ENCODE peak calls at places on chromosomes 16 and 17, in seven cellular contexts. U is cortex of kidney; L is GM13977; Q is EH; F is GM23338; X is stimulated activated CD4-positive, alpha-beta T cell treated with anti-CD3 and anti-CD28 coated beads, Interleukin-15, amount 100 ng/mL, for 1 hour; O is activated CD4-positive, alpha-beta T cell treated with anti-CD3 and anti-CD28 coated beads for 4 hours. I is an unnamed sample.

GRCh38 chr16:64092284-64092683 is 1029.6 kb downstream of the CDH11 start:
- DNase-seq in U (no peak), L (no peak), Q (peak), F (peak), X (no peak), O (no peak), I (no peak)

GRCh38 chr16:71807905-71808592 is 585 bp downstream of the AP1G1 start:
- DNase-seq in U (no peak), L (peak), Q (peak), F (peak), X (peak), O (peak), I (no peak)

GRCh38 chr17:49020609-49021008 is 23.4 kb downstream of the IGF2BP1 start:
- DNase-seq in U (no peak), L (no peak), Q (no peak), F (no peak), X (no peak), O (no peak), I (no peak)

GRCh38 chr17:38751803-38752118 is 780 bp upstream of the PSMB3 start:
- DNase-seq in U (no peak), L (no peak), Q (peak), F (peak), X (peak), O (peak), I (peak)

GRCh38 chr17:60391419-60392041 is 403 bp downstream of the USP32 start:
- DNase-seq in U (no peak), L (no peak), Q (no peak), F (peak), X (no peak), O (no peak), I (no peak)

GRCh38 chr16:48180868-48181480 is 25.2 kb upstream of the ABCC12 start:
- DNase-seq in U (no peak), L (no peak), Q (no peak), F (no peak), X (no peak), O (no peak), I (no peak)

GRCh38 chr17:6303664-6304063 is 131.3 kb downstream of the AIPL1 start:
- DNase-seq in U (no peak), L (peak), Q (peak), F (peak), X (no peak), O (no peak), I (no peak)

GRCh38 chr17:30302241-30302640 is 10.5 kb upstream of the BLMH start:
- DNase-seq in U (no peak), L (no peak), Q (no peak), F (no peak), X (no peak), O (no peak), I (no peak)

GRCh38 chr17:10657866-10658265 is 757 bp upstream of the MYH3 start:
- DNase-seq in U (no peak), L (no peak), Q (no peak), F (no peak), X (no peak), O (no peak), I (no peak)